ENCODE peak calls at places on chromosomes 4 and X, in eight cellular contexts. K is cardiac muscle cell, E is heart left ventricle, V is A549, O is lung, R is right lobe of liver, U is colonic mucosa, B is left ventricle myocardium inferior. J is an unnamed sample. For H3K4me1, the result is how much of the 10 kb centered on the place peaks cover.

GRCh38 chr4:153297116-153297515 is 47.4 kb upstream of the MND1 start:
- DNase-seq in E (no peak), R (no peak), B (no peak), U (no peak), K (no peak), O (no peak), V (no peak), J (no peak)

GRCh38 chr4:126807132-126807531 is 825.6 kb upstream of the INTU start:
- DNase-seq in E (no peak), O (no peak), R (no peak), K (no peak), U (no peak), V (no peak), B (no peak), J (no peak)

GRCh38 chr4:128590773-128591172 is 218.7 kb upstream of the JADE1 start:
- DNase-seq in R (no peak), E (no peak), B (no peak), U (no peak), O (no peak), K (peak), V (no peak), J (no peak)

GRCh38 chrX:29470029-29470428 is 745.3 kb upstream of the MAGEB2 start:
- DNase-seq in B (no peak), V (no peak), K (peak), U (no peak), R (no peak), O (no peak), E (no peak), J (no peak)

GRCh38 chr4:165476214-165477098 is 97.6 kb downstream of the CPE start:
- DNase-seq in K (peak), R (no peak), V (no peak), E (no peak), O (no peak), U (no peak), B (no peak), J (no peak)

GRCh38 chrX:151789179-151789800 is 54.7 kb downstream of the CNGA2 start:
- DNase-seq in O (no peak), V (peak), B (peak), E (peak), K (peak), U (peak), R (no peak), J (peak)

GRCh38 chrX:44784241-44784640 is 59.6 kb upstream of the DUSP21 start:
- DNase-seq in R (no peak), V (no peak), B (no peak), O (no peak), U (no peak), E (no peak), K (no peak), J (no peak)

GRCh38 chr4:13088726-13089658 is 395.1 kb downstream of the RAB28 start:
- DNase-seq in R (no peak), U (no peak), V (no peak), E (no peak), B (no peak), O (no peak), K (no peak), J (peak)

GRCh38 chr4:110085131-110085530 is 113.3 kb downstream of the ELOVL6 start:
- DNase-seq in O (peak), E (no peak), U (peak), R (no peak), V (no peak), B (no peak), K (peak), J (no peak)

GRCh38 chr4:181604546-181604945 is 638.7 kb upstream of the TENM3 start:
- DNase-seq in V (no peak), O (no peak), E (no peak), K (no peak), R (no peak), U (no peak), B (no peak), J (no peak)

GRCh38 chr4:3009422-3009821 is 46.1 kb downstream of the GRK4 start:
- DNase-seq in O (no peak), V (peak), B (no peak), U (no peak), E (no peak), K (peak), R (no peak), J (no peak)

GRCh38 chrX:101745046-101745445 is 85.4 kb upstream of the ARMCX2 start:
- DNase-seq in K (no peak), R (no peak), O (no peak), U (no peak), E (no peak), B (no peak), V (no peak), J (no peak)

GRCh38 chr4:181939199-181939945 is 303.8 kb upstream of the TENM3 start:
- DNase-seq in E (no peak), B (no peak), R (no peak), V (no peak), K (peak), U (no peak), O (no peak), J (no peak)

GRCh38 chr4:73853246-73853704 is at the start of gene PF4V1:
- DNase-seq in V (no peak), K (peak), B (no peak), O (no peak), U (peak), R (peak), E (no peak), J (peak)

GRCh38 chr4:112279882-112280315 is 5.8 kb downstream of the TIFA start:
- DNase-seq in V (no peak), E (no peak), R (no peak), U (no peak), K (peak), O (no peak), B (no peak), J (no peak)
- H3K4me1 ChIP-seq in V (under half), E (under half), R (under half), U (under half), K (under half), O (under half), B (half or more), J (under half)

GRCh38 chrX:103376118-103376978 is at the start of gene BEX3:
- DNase-seq in E (peak), U (peak), K (peak), O (peak), R (peak), V (peak), B (peak), J (peak)
- H3K27ac ChIP-seq in E (peak), U (no peak), K (peak), O (peak), R (peak), V (peak), B (peak), J (no peak)

DNA sequence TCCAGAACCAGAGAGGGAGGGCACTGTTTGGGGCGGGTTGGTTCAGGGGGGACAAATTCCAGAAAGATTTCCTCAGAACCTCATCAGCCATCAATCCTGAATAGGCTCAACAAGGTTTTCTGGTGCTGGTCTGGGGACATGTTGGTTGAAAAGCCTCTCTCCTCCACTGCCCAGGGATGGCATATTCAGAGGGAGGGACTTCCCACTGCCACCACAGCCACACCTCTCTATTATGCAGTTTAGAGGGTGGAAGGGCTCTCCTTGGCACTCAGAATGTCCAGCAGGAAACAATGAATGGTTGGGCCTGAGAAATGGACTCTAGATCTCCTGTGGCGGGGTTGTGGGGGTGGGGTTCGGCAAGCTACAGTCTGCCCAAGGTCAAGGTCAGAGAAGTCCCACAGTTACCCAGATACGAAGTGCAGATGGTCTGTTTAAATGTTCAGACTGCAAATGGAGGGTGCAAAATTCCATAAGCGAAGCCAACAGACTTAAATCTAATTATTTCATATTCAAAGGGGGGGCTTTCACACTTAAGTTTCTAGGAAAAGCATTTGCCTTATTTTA is 70.7 kb downstream of the LEF1 start:
- DNase-seq in U (no peak), O (no peak), B (no peak), R (no peak), V (no peak), K (no peak), E (no peak), J (no peak)
- H3K4me1 ChIP-seq in U (under half), O (under half), B (under half), R (under half), V (under half), K (under half), E (under half), J (under half)

DNA sequence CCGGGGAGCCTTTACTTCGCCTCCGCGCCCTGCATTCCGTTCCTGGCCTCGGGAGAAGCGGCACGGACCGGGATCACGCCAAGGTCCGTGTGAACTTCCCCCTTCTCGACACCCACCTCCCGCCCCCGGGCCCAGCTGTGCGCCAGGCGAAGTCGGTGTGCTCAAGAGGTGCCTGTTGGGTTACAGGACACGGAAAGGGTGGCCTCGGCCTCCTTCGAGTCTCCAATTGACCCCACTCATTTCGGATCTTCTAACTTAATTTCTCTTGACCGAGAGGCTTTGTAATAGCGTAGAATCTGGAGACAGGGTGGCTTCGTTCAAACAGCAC is 444 bp downstream of the PDHA1 start:
- DNase-seq in V (no peak), E (no peak), R (no peak), U (no peak), K (no peak), O (no peak), B (no peak), J (no peak)
- H3K27ac ChIP-seq in V (peak), E (peak), R (peak), U (peak), K (peak), O (peak), B (peak), J (peak)

GRCh38 chr4:5710065-5710961 is 688 bp upstream of the EVC start:
- DNase-seq in K (peak), B (no peak), O (no peak), E (no peak), V (peak), R (no peak), U (no peak), J (no peak)
- H3K4me1 ChIP-seq in K (under half), B (under half), O (under half), E (under half), V (under half), R (under half), U (under half), J (under half)

GRCh38 chr4:158172196-158172557 is 648 bp downstream of the GASK1B start:
- DNase-seq in K (peak), U (no peak), R (no peak), O (no peak), V (no peak), E (no peak), B (no peak), J (no peak)
- H3K27ac ChIP-seq in K (peak), U (peak), R (peak), O (peak), V (peak), E (peak), B (peak), J (peak)

GRCh38 chr4:151604238-151604637 is 156.6 kb downstream of the GATB start:
- DNase-seq in E (no peak), O (no peak), B (no peak), K (peak), R (no peak), V (peak), U (no peak), J (no peak)

GRCh38 chr4:151600432-151600831 is 160.4 kb downstream of the GATB start:
- DNase-seq in E (no peak), K (no peak), R (no peak), U (no peak), O (no peak), V (no peak), B (no peak), J (no peak)

GRCh38 chr4:151606061-151606460 is 154.7 kb downstream of the GATB start:
- DNase-seq in R (no peak), E (no peak), B (no peak), U (no peak), O (no peak), K (no peak), V (no peak), J (no peak)

GRCh38 chr4:151603377-151603776 is 157.4 kb downstream of the GATB start:
- DNase-seq in O (no peak), B (no peak), E (no peak), U (no peak), K (no peak), V (no peak), R (no peak), J (no peak)

GRCh38 chr4:151605215-151605614 is 155.6 kb downstream of the GATB start:
- DNase-seq in V (no peak), E (no peak), R (no peak), O (no peak), B (no peak), U (no peak), K (no peak), J (no peak)
- H3K4me1 ChIP-seq in V (under half), E (under half), R (under half), O (under half), B (under half), U (under half), K (under half), J (under half)

DNA sequence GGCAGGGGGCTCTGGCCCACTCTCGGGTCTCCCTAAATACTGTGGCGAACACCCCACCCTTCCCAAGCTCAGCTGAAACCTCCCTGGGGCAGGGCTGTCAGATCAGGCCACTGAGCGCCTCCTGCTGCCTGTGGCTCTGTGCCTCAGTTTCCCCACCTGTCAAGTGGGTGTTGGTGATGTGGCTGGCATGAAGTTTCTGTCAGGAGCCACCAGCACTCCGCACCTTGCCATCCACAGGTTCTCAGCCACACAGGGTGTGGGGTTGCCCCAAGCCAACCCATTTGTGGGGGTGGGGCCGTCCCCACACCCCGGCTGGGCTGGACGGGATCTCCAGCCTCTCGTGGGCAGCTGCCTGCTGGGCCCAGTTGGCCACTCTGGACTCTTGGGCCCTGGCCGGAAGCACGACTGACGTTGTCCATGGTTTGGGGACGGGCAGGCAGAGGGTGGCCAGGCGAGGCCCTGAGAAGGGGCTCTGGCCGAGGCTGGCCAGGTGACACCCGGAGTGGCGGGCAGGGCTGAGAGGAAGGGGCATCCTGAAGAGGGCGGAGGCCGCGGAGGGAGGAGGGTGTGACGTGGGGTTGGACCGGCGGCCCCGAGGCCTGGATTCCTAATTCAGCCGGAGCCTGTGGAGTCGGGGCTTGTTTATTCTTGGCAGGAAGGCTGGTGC is 5.5 kb upstream of the FGFR3 start:
- DNase-seq in U (no peak), B (no peak), V (no peak), E (no peak), K (no peak), O (no peak), R (no peak), J (no peak)
- H3K27ac ChIP-seq in U (no peak), B (no peak), V (no peak), E (peak), K (no peak), O (no peak), R (no peak), J (no peak)

DNA sequence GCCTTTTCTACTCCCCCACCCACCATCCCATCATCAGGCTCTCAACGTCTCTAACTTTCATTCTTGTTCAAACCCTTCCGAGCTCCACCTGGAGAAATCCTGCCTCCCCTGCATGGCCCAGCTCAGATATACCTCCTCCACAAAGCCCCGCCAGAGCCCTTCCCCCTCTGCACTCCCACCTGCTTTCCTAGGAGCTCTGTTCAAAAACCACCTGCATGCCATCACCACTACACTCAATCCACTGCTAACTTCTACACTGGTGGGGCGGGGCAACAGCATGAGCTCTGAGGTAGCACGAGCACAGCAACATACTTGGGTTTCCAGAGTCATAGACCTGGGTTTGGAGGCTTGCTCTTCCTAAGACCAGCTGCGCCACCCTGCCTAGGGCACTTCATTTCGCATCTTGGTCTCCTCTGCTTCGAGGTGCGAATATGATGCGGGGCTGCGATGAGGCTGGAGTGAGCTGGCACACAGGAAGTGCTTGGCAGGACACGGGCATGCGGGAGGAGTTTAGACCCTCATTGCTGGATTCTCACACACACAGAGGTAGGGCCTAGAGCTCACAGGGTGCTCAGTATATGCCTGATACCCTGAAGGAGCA is 3.5 kb downstream of the SASH3 start:
- DNase-seq in K (no peak), V (no peak), U (no peak), R (no peak), O (no peak), B (no peak), E (no peak), J (no peak)
- H3K4me1 ChIP-seq in K (under half), V (under half), U (under half), R (under half), O (under half), B (under half), E (under half), J (under half)